ENCODE peak calls at places on chromosomes 4 and X, in six cellular contexts. L is neuronal stem cell, O is mesenchymal stem cell, I is H9, J is IMR-90, B is H1. D is an unnamed sample.

GRCh38 chr4:104491396-104491821 is 3.3 kb downstream of the CXXC4 start:
- DNase-seq in L (peak; percentile 69), O (peak; percentile 65), I (peak; percentile 59), J (no peak), B (peak; percentile 68), D (peak; percentile 69)

GRCh38 chr4:7928711-7929505 is 10.8 kb downstream of the AFAP1 start:
- DNase-seq in L (no peak), O (peak; percentile 50), I (no peak), J (no peak), B (no peak), D (no peak)

GRCh38 chr4:104394409-104394813 is 100.3 kb downstream of the CXXC4 start:
- DNase-seq in L (no peak), O (peak; percentile 31), I (no peak), J (no peak), B (no peak), D (peak; percentile 18)

GRCh38 chrX:31298881-31299280 is 227.0 kb upstream of the FTHL17 start:
- DNase-seq in L (no peak), O (no peak), I (no peak), J (no peak), B (no peak), D (no peak)

GRCh38 chr4:146637853-146638800 is 566 bp upstream of the POU4F2 start:
- DNase-seq in L (no peak), O (no peak), I (peak; percentile 57), J (no peak), B (peak; percentile 71), D (no peak)

GRCh38 chr4:187996502-187997177 is 1.1 kb downstream of the ZFP42 start:
- DNase-seq in L (no peak), O (no peak), I (peak; percentile 80), J (no peak), B (peak; percentile 70), D (peak; percentile 94)

GRCh38 chr4:6270691-6271121 is 1.1 kb downstream of the WFS1 start:
- DNase-seq in L (no peak), O (peak; percentile 23), I (no peak), J (peak; percentile 7), B (no peak), D (no peak)

GRCh38 chr4:2091990-2092652 is 33.0 kb downstream of the NAT8L start:
- DNase-seq in L (no peak), O (no peak), I (no peak), J (no peak), B (peak; percentile 41), D (no peak)

GRCh38 chr4:53186714-53187358 is 179.0 kb downstream of the SCFD2 start:
- DNase-seq in L (no peak), O (no peak), I (no peak), J (no peak), B (no peak), D (no peak)

GRCh38 chr4:87077834-87078585 is 142.4 kb downstream of the KLHL8 start:
- DNase-seq in L (no peak), O (no peak), I (no peak), J (no peak), B (no peak), D (no peak)
- H3K27ac ChIP-seq in L (no peak overlapping the region), O (no peak overlapping the region), I (no peak overlapping the region), J (no peak overlapping the region), B (no peak overlapping the region), D (no peak overlapping the region)

GRCh38 chr4:176358083-176358469 is 38.3 kb downstream of the SPCS3 start:
- DNase-seq in L (no peak), O (no peak), I (no peak), J (no peak), B (no peak), D (no peak)
- H3K23ac ChIP-seq in L (no peak overlapping the region), O (no peak overlapping the region), I (no peak overlapping the region), J (no peak overlapping the region), B (no peak overlapping the region), D (no peak overlapping the region)

GRCh38 chrX:153719701-153720100 is 4.5 kb downstream of the BCAP31 start:
- DNase-seq in L (no peak), O (no peak), I (no peak), J (no peak), B (no peak), D (no peak)
- H2BK15ac ChIP-seq in L (no peak overlapping the region), O (no peak overlapping the region), I (no peak overlapping the region), J (no peak overlapping the region), B (no peak overlapping the region), D (no peak overlapping the region)

DNA sequence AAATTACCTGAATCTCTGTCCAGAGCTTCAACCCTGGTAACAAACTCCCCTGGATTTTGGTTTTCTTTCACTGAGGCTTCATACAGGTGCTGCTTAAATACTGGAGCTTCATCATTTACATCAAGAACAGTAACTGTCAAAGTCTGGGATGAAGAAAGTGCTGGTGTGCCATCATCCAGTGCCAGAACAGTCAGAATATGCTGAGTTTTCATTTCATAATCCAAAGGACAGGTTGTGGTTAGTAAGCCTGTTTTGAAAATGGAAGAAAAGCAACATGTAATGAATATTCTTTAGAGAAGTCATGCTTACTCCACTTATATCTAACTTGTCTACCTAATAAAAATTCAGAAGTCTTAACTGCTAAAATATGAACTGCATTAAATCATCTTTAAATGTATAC is 175.9 kb downstream of the DCHS2 start:
- DNase-seq in L (no peak), O (no peak), I (no peak), J (no peak), B (no peak), D (no peak)
- H3K27ac ChIP-seq in L (no peak overlapping the region), O (no peak overlapping the region), I (no peak overlapping the region), J (no peak overlapping the region), B (no peak overlapping the region), D (no peak overlapping the region)

DNA sequence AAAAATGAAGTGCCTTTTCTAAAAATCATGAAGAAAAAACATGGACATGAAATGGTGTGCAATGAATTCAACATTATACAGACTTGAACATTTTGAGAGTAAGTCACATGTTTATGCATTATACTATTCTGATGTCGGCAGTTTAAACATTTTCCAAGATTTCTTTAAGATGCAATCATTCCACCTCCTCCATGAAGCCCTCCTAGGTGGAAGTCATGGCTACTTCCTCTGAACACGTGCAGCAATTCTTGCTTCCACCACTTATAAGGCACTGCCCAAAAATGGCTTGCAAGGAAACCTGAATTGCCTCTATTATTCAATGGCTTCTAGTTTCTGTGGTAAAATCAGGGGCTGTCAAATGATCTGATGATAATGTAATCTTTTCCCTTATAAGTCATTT is 25.8 kb downstream of the IGFBP7 start:
- DNase-seq in L (no peak), O (no peak), I (no peak), J (no peak), B (no peak), D (no peak)
- H3K23ac ChIP-seq in L (no peak overlapping the region), O (no peak overlapping the region), I (no peak overlapping the region), J (no peak overlapping the region), B (no peak overlapping the region), D (no peak overlapping the region)

DNA sequence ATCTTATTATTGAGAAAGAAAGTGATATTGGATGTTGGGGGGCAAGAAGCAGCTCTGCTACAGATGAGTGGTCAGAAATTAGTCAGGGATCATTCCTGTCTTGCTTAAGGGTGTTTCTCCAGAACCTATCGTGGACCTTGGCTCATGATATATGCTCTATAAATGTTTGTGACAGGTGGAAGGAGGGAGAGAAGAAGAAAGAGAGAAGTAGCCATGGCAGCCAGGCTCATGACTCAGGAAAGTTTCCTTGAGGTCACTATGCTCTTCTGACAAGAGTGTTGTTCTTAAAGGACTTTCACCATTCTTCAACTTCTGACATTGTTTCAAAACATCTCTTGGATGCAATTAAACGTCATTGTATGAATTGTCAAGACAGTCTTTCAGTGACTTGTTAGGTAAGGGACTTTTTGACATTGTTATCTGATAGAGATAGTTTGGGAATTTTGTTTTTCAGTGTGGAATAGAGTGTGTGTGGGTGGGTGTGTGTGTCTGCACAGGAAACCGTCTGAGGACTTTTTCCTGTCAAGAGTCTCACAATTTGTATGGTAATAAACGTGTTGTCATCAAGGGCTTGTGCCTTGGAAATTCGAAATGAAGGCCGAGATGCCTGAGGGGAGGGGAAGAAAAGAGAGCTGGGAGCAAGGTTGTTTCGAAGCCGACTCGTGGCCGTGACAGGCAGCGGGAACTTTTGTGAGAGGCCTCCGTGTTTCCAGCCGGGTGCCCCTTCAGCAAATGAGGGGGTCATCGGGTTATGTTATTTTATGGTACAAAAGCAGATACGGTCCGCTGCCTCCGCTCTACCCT is 617.1 kb downstream of the MID1IP1 start:
- DNase-seq in L (no peak), O (peak; percentile 43), I (no peak), J (no peak), B (no peak), D (no peak)
- H2BK15ac ChIP-seq in L (no peak overlapping the region), O (no peak overlapping the region), I (no peak overlapping the region), J (no peak overlapping the region), B (no peak overlapping the region), D (no peak overlapping the region)

DNA sequence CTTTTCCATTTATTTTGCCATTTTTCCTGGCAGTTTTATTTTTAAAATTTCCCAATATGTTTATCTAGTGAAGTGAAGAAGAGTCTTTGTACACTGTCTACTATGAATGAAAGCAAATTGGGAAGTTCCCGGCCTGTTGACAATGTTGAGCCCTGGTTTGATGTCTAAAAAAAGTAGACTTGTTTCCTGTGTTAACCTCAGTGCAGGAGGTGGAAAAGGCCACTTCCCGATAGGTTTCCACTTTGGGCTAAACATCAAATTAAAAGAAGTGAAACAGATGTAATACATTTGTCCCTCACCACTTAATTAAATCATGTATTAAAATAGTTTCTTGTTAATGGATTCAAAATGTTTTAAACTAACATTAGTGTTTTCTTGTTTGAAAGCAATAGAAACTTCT is 30.0 kb downstream of the BBS12 start:
- DNase-seq in L (no peak), O (no peak), I (no peak), J (no peak), B (no peak), D (no peak)
- H3K27ac ChIP-seq in L (no peak overlapping the region), O (no peak overlapping the region), I (no peak overlapping the region), J (no peak overlapping the region), B (no peak overlapping the region), D (no peak overlapping the region)